ENCODE peak calls at places on chromosomes 7 and 10, in six cellular contexts. J is transverse colon, T is stomach, W is breast epithelium, O is mucosa of descending colon, L is SJSA1. C is an unnamed sample.

GRCh38 chr7:152925412-152926147 is 166.0 kb downstream of the ACTR3B start:
- DNase-seq in J (no peak), W (peak; percentile 7), T (no peak), L (no peak), O (no peak), C (no peak)

GRCh38 chr7:108091461-108091831 is 38.7 kb downstream of the LAMB4 start:
- DNase-seq in T (no peak), W (no peak), J (no peak), L (no peak), O (no peak), C (no peak)

GRCh38 chr7:108328174-108328651 is 128.0 kb downstream of the NRCAM start:
- DNase-seq in L (no peak), J (no peak), O (peak; percentile 7), T (no peak), W (no peak), C (no peak)

GRCh38 chr10:130660266-130660665 is 524.1 kb downstream of the GLRX3 start:
- DNase-seq in J (no peak), T (no peak), W (no peak), O (no peak), L (no peak), C (no peak)

GRCh38 chr7:25014735-25015134 is 34.8 kb upstream of the OSBPL3 start:
- DNase-seq in O (no peak), L (no peak), T (no peak), J (no peak), W (no peak), C (no peak)

GRCh38 chr10:128540806-128541739 is 414.9 kb upstream of the MKI67 start:
- DNase-seq in W (no peak), L (no peak), O (peak; percentile 64), T (peak; percentile 29), J (peak; percentile 42), C (peak; percentile 16)

GRCh38 chr7:106430535-106431455 is 146.0 kb upstream of the NAMPT start:
- DNase-seq in L (no peak), O (no peak), W (no peak), J (no peak), T (no peak), C (peak; percentile 58)

GRCh38 chr7:25908154-25908948 is 243.6 kb upstream of the NFE2L3 start:
- DNase-seq in L (no peak), T (no peak), O (no peak), J (no peak), W (no peak), C (no peak)

GRCh38 chr7:118072893-118073674 is 110.9 kb upstream of the LSM8 start:
- DNase-seq in T (no peak), L (no peak), O (no peak), J (no peak), W (no peak), C (no peak)

GRCh38 chr7:2932761-2933251 is 88.7 kb upstream of the GNA12 start:
- DNase-seq in L (no peak), W (no peak), O (no peak), J (no peak), T (no peak), C (no peak)

GRCh38 chr7:27112960-27113949 is 10.8 kb upstream of the HOXA2 start:
- DNase-seq in J (peak; percentile 80), W (peak; percentile 23), L (peak; percentile 80), O (peak; percentile 87), T (no peak), C (peak; percentile 88)
- H3K4me3 ChIP-seq in J (peak overlapping the region; percentile 47), W (peak overlapping the region; percentile 54), L (peak overlapping the region; percentile 65), O (peak overlapping the region; percentile 11), T (peak overlapping the region; percentile 59), C (no peak overlapping the region)

GRCh38 chr7:95547356-95547755 is 49.0 kb downstream of the PDK4 start:
- DNase-seq in O (no peak), J (no peak), W (no peak), L (no peak), T (no peak), C (no peak)

GRCh38 chr7:95546647-95547046 is 49.7 kb downstream of the PDK4 start:
- DNase-seq in L (no peak), J (no peak), T (peak; percentile 49), O (no peak), W (no peak), C (no peak)

GRCh38 chr7:95547949-95548348 is 48.4 kb downstream of the PDK4 start:
- DNase-seq in T (no peak), O (no peak), J (no peak), L (no peak), W (no peak), C (no peak)

GRCh38 chr7:95550546-95550945 is 45.8 kb downstream of the PDK4 start:
- DNase-seq in L (no peak), J (no peak), O (no peak), T (no peak), W (no peak), C (no peak)

GRCh38 chr7:95549818-95550529 is 46.3 kb downstream of the PDK4 start:
- DNase-seq in T (peak; percentile 94), W (peak; percentile 97), O (peak; percentile 85), L (no peak), J (peak; percentile 92), C (peak; percentile 96)
- H3K4me3 ChIP-seq in T (no peak overlapping the region), W (no peak overlapping the region), O (no peak overlapping the region), L (no peak overlapping the region), J (no peak overlapping the region), C (no peak overlapping the region)

GRCh38 chr7:33982425-33982786 is 77.1 kb downstream of the BMPER start:
- DNase-seq in W (no peak), J (no peak), L (no peak), T (no peak), O (peak; percentile 24), C (no peak)

GRCh38 chr7:33981686-33982424 is 76.5 kb downstream of the BMPER start:
- DNase-seq in W (no peak), L (no peak), J (no peak), T (no peak), O (no peak), C (no peak)

GRCh38 chr7:33981221-33981620 is 75.9 kb downstream of the BMPER start:
- DNase-seq in T (no peak), O (no peak), J (no peak), W (no peak), L (no peak), C (no peak)

GRCh38 chr7:33979807-33980355 is 74.5 kb downstream of the BMPER start:
- DNase-seq in L (peak; percentile 57), J (no peak), W (no peak), T (no peak), O (no peak), C (no peak)

GRCh38 chr7:33979300-33979806 is 74.0 kb downstream of the BMPER start:
- DNase-seq in T (no peak), L (no peak), O (no peak), J (no peak), W (no peak), C (no peak)
- H3K4me3 ChIP-seq in T (no peak overlapping the region), L (no peak overlapping the region), O (no peak overlapping the region), J (no peak overlapping the region), W (no peak overlapping the region), C (no peak overlapping the region)

GRCh38 chr10:68899186-68899745 is 1.8 kb upstream of the DDX50 start:
- DNase-seq in W (no peak), L (no peak), O (no peak), T (no peak), J (no peak), C (no peak)

GRCh38 chr10:68900427-68901105 is 549 bp upstream of the DDX50 start:
- DNase-seq in L (no peak), O (peak; percentile 11), T (no peak), W (no peak), J (no peak), C (no peak)

GRCh38 chr10:68897336-68897741 is 3.8 kb upstream of the DDX50 start:
- DNase-seq in L (peak; percentile 52), T (peak; percentile 37), W (peak; percentile 23), J (peak; percentile 53), O (peak; percentile 83), C (peak; percentile 35)

GRCh38 chr10:68901106-68901927 is at the start of gene DDX50:
- DNase-seq in W (peak; percentile 99), J (peak; percentile 98), O (peak; percentile 98), T (peak; percentile 98), L (peak; percentile 98), C (peak; percentile 99)

DNA sequence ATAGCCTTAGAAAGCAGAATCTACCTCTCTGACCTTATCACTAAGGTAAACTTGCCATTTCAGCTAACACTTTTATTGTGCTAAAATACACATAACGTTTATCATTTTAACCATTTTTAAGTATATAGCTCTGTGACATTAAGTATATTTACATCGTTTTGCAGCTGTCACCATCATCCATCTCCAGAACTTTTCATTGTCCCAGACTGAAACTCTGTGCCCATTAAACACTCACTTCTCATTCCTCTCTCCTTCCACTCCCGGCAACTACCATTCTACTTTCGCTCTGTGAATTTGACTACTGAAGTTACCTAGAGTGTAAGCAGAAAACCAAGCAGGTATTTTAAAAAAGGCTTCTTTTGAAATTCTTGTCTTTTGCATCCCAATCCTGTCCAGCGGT is 1.3 kb downstream of the DDX50 start:
- DNase-seq in O (no peak), T (no peak), W (no peak), L (no peak), J (no peak), C (no peak)
- H3K4me3 ChIP-seq in O (no peak overlapping the region), T (no peak overlapping the region), W (no peak overlapping the region), L (peak overlapping the region; percentile 70), J (no peak overlapping the region), C (no peak overlapping the region)

C was measured in adrenal gland.